ENCODE peak calls at places on chromosomes 7 and 10, in six cellular contexts. C, P, R, G, V and K are unnamed samples.

GRCh38 chr10:78852447-78852846 is 216.3 kb upstream of the ZMIZ1 start:
- DNase-seq in C (no peak), P (no peak), R (no peak), G (no peak), V (no peak), K (no peak)

GRCh38 chr10:77846718-77847311 is 79.7 kb downstream of the DLG5 start:
- DNase-seq in C (peak; percentile 86), P (peak; percentile 84), R (peak; percentile 66), G (peak; percentile 72), V (peak; percentile 62), K (peak; percentile 74)

GRCh38 chr7:27182861-27183681 is 2.0 kb downstream of the HOXA11 start:
- DNase-seq in C (peak; percentile 86), P (peak; percentile 71), R (no peak), G (no peak), V (no peak), K (no peak)

GRCh38 chr7:41916450-41916927 is 213.6 kb upstream of the INHBA start:
- DNase-seq in C (no peak), P (no peak), R (peak; percentile 99), G (no peak), V (peak; percentile 94), K (peak; percentile 99)

GRCh38 chr10:114315566-114316420 is 76.7 kb downstream of the VWA2 start:
- DNase-seq in C (no peak), P (no peak), R (no peak), G (no peak), V (no peak), K (no peak)

GRCh38 chr7:99953649-99954048 is 22.2 kb downstream of the AZGP1 start:
- DNase-seq in C (no peak), P (no peak), R (peak; percentile 2), G (no peak), V (no peak), K (no peak)

GRCh38 chr7:26188291-26188999 is 12.1 kb downstream of the HNRNPA2B1 start:
- DNase-seq in C (peak; percentile 55), P (no peak), R (no peak), G (no peak), V (no peak), K (no peak)

GRCh38 chr7:130912086-130912909 is 178.3 kb upstream of the KLF14 start:
- DNase-seq in C (peak; percentile 67), P (no peak), R (peak; percentile 85), G (no peak), V (no peak), K (peak; percentile 80)

GRCh38 chr7:142908290-142908689 is 22.7 kb upstream of the TRPV6 start:
- DNase-seq in C (no peak), P (no peak), R (no peak), G (no peak), V (no peak), K (no peak)

GRCh38 chr7:17357952-17358351 is 59.5 kb downstream of the AHR start:
- DNase-seq in C (no peak), P (no peak), R (peak; percentile 26), G (no peak), V (no peak), K (no peak)

GRCh38 chr10:102775973-102776669 is 32.4 kb downstream of the WBP1L start:
- DNase-seq in C (peak; percentile 82), P (peak; percentile 43), R (peak; percentile 91), G (no peak), V (peak; percentile 32), K (peak; percentile 97)
- H3K4me1 ChIP-seq in C (peaks cover 26% of the 10 kb centered on the region), P (peaks cover 31% of the 10 kb centered on the region), R (peaks cover 22% of the 10 kb centered on the region), G (peaks cover 29% of the 10 kb centered on the region), V (peaks cover 40% of the 10 kb centered on the region), K (peaks cover 41% of the 10 kb centered on the region)

GRCh38 chr7:140639366-140640053 is 1.1 kb downstream of the DENND2A start:
- DNase-seq in C (peak; percentile 62), P (no peak), R (peak; percentile 90), G (no peak), V (peak; percentile 47), K (peak; percentile 84)

GRCh38 chr7:140631602-140632001 is 9.0 kb downstream of the DENND2A start:
- DNase-seq in C (no peak), P (no peak), R (no peak), G (no peak), V (no peak), K (peak; percentile 32)

GRCh38 chr7:140635345-140635744 is 5.3 kb downstream of the DENND2A start:
- DNase-seq in C (peak; percentile 65), P (peak; percentile 39), R (no peak), G (no peak), V (no peak), K (no peak)

GRCh38 chr7:140638311-140638791 is 2.3 kb downstream of the DENND2A start:
- DNase-seq in C (peak; percentile 90), P (peak; percentile 84), R (peak; percentile 82), G (no peak), V (peak; percentile 90), K (peak; percentile 84)

GRCh38 chr7:140635821-140636220 is 4.8 kb downstream of the DENND2A start:
- DNase-seq in C (peak; percentile 31), P (peak; percentile 43), R (no peak), G (no peak), V (no peak), K (no peak)
- H3K4ac ChIP-seq in C (no peak overlapping the region), P (no peak overlapping the region), R (no peak overlapping the region), G (no peak overlapping the region), V (peak overlapping the region; percentile 27), K (peak overlapping the region; percentile 28)

GRCh38 chr10:119498889-119499864 is 43.3 kb downstream of the RGS10 start:
- DNase-seq in C (no peak), P (no peak), R (peak; percentile 71), G (no peak), V (no peak), K (peak; percentile 44)
- H3K4me1 ChIP-seq in C (peaks cover 6% of the 10 kb centered on the region), P (no peaks in the 10 kb centered on the region), R (peaks cover 15% of the 10 kb centered on the region), G (peaks cover 4% of the 10 kb centered on the region), V (no peaks in the 10 kb centered on the region), K (peaks cover 4% of the 10 kb centered on the region)

GRCh38 chr7:66921396-66921917 is 432 bp downstream of the TMEM248 start:
- DNase-seq in C (no peak), P (no peak), R (peak; percentile 52), G (peak; percentile 11), V (no peak), K (peak; percentile 56)
- H3K4ac ChIP-seq in C (peak overlapping the region; percentile 64), P (no peak overlapping the region), R (peak overlapping the region; percentile 82), G (no peak overlapping the region), V (peak overlapping the region; percentile 99), K (peak overlapping the region; percentile 71)

GRCh38 chr7:55107946-55108345 is 89.1 kb downstream of the EGFR start:
- DNase-seq in C (no peak), P (no peak), R (peak; percentile 62), G (no peak), V (no peak), K (no peak)
- H3K4me1 ChIP-seq in C (no peaks in the 10 kb centered on the region), P (peaks cover 4% of the 10 kb centered on the region), R (peaks cover 40% of the 10 kb centered on the region), G (peaks cover 10% of the 10 kb centered on the region), V (peaks cover 5% of the 10 kb centered on the region), K (peaks cover 36% of the 10 kb centered on the region)